ENCODE peak calls at places on chromosomes 12 and 14, in five cellular contexts. One of them, this sample, is unnamed.

GRCh38 chr14:104875811-104876210 is 10.7 kb downstream of the CEP170B start:
- DNase-seq in upper lobe of right lung: peak; percentile 61
- DNase-seq in A673: no peak
- DNase-seq in foreskin keratinocyte: no peak
- DNase-seq in MM.1S: no peak
- DNase-seq in this sample: no peak

GRCh38 chr12:121170581-121171260 is 38.0 kb downstream of the P2RX7 start:
- DNase-seq in A673: no peak
- DNase-seq in upper lobe of right lung: no peak
- DNase-seq in MM.1S: no peak
- DNase-seq in foreskin keratinocyte: peak; percentile 40
- DNase-seq in this sample: no peak

GRCh38 chr14:64388533-64389243 is 535 bp downstream of the MTHFD1 start:
- DNase-seq in upper lobe of right lung: peak; percentile 70
- DNase-seq in MM.1S: no peak
- DNase-seq in foreskin keratinocyte: peak; percentile 32
- DNase-seq in A673: peak; percentile 52
- DNase-seq in this sample: no peak

GRCh38 chr12:89920866-89921265 is 212.2 kb upstream of the ATP2B1 start:
- DNase-seq in upper lobe of right lung: no peak
- DNase-seq in foreskin keratinocyte: no peak
- DNase-seq in A673: no peak
- DNase-seq in MM.1S: no peak
- DNase-seq in this sample: no peak

GRCh38 chr14:56271988-56272387 is 153.8 kb downstream of the PELI2 start:
- DNase-seq in A673: peak; percentile 83
- DNase-seq in upper lobe of right lung: no peak
- DNase-seq in foreskin keratinocyte: peak; percentile 79
- DNase-seq in MM.1S: no peak
- DNase-seq in this sample: no peak

GRCh38 chr12:121776190-121777098 is 17.0 kb downstream of the RHOF start:
- DNase-seq in A673: peak; percentile 80
- DNase-seq in foreskin keratinocyte: no peak
- DNase-seq in upper lobe of right lung: peak; percentile 93
- DNase-seq in MM.1S: peak; percentile 65
- DNase-seq in this sample: no peak

GRCh38 chr12:49231881-49232650 is 32.8 kb upstream of the TUBA1C start:
- DNase-seq in upper lobe of right lung: no peak
- DNase-seq in MM.1S: no peak
- DNase-seq in A673: peak; percentile 28
- DNase-seq in foreskin keratinocyte: no peak
- DNase-seq in this sample: no peak

GRCh38 chr12:105933671-105934665 is 204.8 kb downstream of the NUAK1 start:
- DNase-seq in upper lobe of right lung: no peak
- DNase-seq in A673: peak; percentile 45
- DNase-seq in foreskin keratinocyte: peak; percentile 98
- DNase-seq in MM.1S: no peak
- DNase-seq in this sample: no peak

GRCh38 chr14:105059035-105059916 is 6.0 kb downstream of the GPR132 start:
- DNase-seq in foreskin keratinocyte: no peak
- DNase-seq in MM.1S: no peak
- DNase-seq in upper lobe of right lung: peak; percentile 87
- DNase-seq in A673: no peak
- DNase-seq in this sample: no peak

GRCh38 chr14:24674204-24674970 is 40.4 kb upstream of the GZMB start:
- DNase-seq in MM.1S: peak; percentile 56
- DNase-seq in foreskin keratinocyte: no peak
- DNase-seq in A673: no peak
- DNase-seq in upper lobe of right lung: no peak
- DNase-seq in this sample: no peak

GRCh38 chr14:20412422-20412821 is 879 bp downstream of the TEP1 start:
- DNase-seq in foreskin keratinocyte: no peak
- DNase-seq in A673: peak; percentile 7
- DNase-seq in MM.1S: peak; percentile 15
- DNase-seq in upper lobe of right lung: no peak
- DNase-seq in this sample: no peak

GRCh38 chr14:103129301-103130016 is 6.2 kb downstream of the TNFAIP2 start:
- DNase-seq in A673: no peak
- DNase-seq in upper lobe of right lung: no peak
- DNase-seq in foreskin keratinocyte: peak; percentile 48
- DNase-seq in MM.1S: no peak
- DNase-seq in this sample: no peak

GRCh38 chr12:51896236-51896635 is 8.3 kb downstream of the ANKRD33 start:
- DNase-seq in upper lobe of right lung: peak; percentile 28
- DNase-seq in MM.1S: no peak
- DNase-seq in A673: no peak
- DNase-seq in foreskin keratinocyte: no peak
- DNase-seq in this sample: no peak

GRCh38 chr12:49535921-49536525 is 2.8 kb upstream of the KCNH3 start:
- DNase-seq in upper lobe of right lung: no peak
- DNase-seq in MM.1S: no peak
- DNase-seq in foreskin keratinocyte: peak; percentile 44
- DNase-seq in A673: no peak
- DNase-seq in this sample: no peak

GRCh38 chr14:52960627-52961026 is 9.8 kb upstream of the FERMT2 start:
- DNase-seq in upper lobe of right lung: no peak
- DNase-seq in foreskin keratinocyte: no peak
- DNase-seq in A673: no peak
- DNase-seq in MM.1S: peak; percentile 19
- DNase-seq in this sample: no peak

GRCh38 chr14:53888535-53889386 is 67.9 kb downstream of the BMP4 start:
- DNase-seq in upper lobe of right lung: no peak
- DNase-seq in MM.1S: no peak
- DNase-seq in A673: no peak
- DNase-seq in foreskin keratinocyte: no peak
- DNase-seq in this sample: no peak

GRCh38 chr12:82019533-82019932 is 260.4 kb upstream of the PPFIA2 start:
- DNase-seq in MM.1S: peak; percentile 34
- DNase-seq in upper lobe of right lung: no peak
- DNase-seq in foreskin keratinocyte: peak; percentile 15
- DNase-seq in A673: peak; percentile 9
- DNase-seq in this sample: no peak

GRCh38 chr14:91996951-91997371 is 42.9 kb downstream of the TRIP11 start:
- DNase-seq in upper lobe of right lung: no peak
- DNase-seq in A673: peak; percentile 92
- DNase-seq in foreskin keratinocyte: peak; percentile 94
- DNase-seq in MM.1S: peak; percentile 24
- DNase-seq in this sample: peak; percentile 68

GRCh38 chr12:65725376-65725775 is 98.9 kb upstream of the HMGA2 start:
- DNase-seq in foreskin keratinocyte: peak; percentile 45
- DNase-seq in A673: no peak
- DNase-seq in upper lobe of right lung: no peak
- DNase-seq in MM.1S: no peak
- DNase-seq in this sample: no peak

GRCh38 chr14:65321370-65321875 is 91.1 kb upstream of the FUT8 start:
- DNase-seq in A673: no peak
- DNase-seq in foreskin keratinocyte: peak; percentile 54
- DNase-seq in MM.1S: no peak
- DNase-seq in upper lobe of right lung: no peak
- DNase-seq in this sample: no peak

GRCh38 chr14:97924922-97925613 is 1127.9 kb downstream of the VRK1 start:
- DNase-seq in MM.1S: no peak
- DNase-seq in A673: no peak
- DNase-seq in upper lobe of right lung: no peak
- DNase-seq in foreskin keratinocyte: no peak
- DNase-seq in this sample: no peak

GRCh38 chr14:24058951-24059475 is 7.2 kb downstream of the CARMIL3 start:
- DNase-seq in A673: no peak
- DNase-seq in MM.1S: no peak
- DNase-seq in upper lobe of right lung: peak; percentile 56
- DNase-seq in foreskin keratinocyte: no peak
- DNase-seq in this sample: no peak

GRCh38 chr14:94101748-94102147 is 8.8 kb upstream of the IFI27 start:
- DNase-seq in upper lobe of right lung: no peak
- DNase-seq in MM.1S: no peak
- DNase-seq in foreskin keratinocyte: no peak
- DNase-seq in A673: no peak
- DNase-seq in this sample: no peak

GRCh38 chr14:61121293-61121897 is 140.3 kb downstream of the SLC38A6 start:
- DNase-seq in A673: peak; percentile 31
- DNase-seq in MM.1S: no peak
- DNase-seq in foreskin keratinocyte: no peak
- DNase-seq in upper lobe of right lung: no peak
- DNase-seq in this sample: no peak

GRCh38 chr12:5407457-5407856 is 24.5 kb upstream of the NTF3 start:
- DNase-seq in MM.1S: no peak
- DNase-seq in upper lobe of right lung: no peak
- DNase-seq in A673: no peak
- DNase-seq in foreskin keratinocyte: no peak
- DNase-seq in this sample: no peak

GRCh38 chr12:19576421-19576925 is 137.2 kb downstream of the AEBP2 start:
- DNase-seq in A673: no peak
- DNase-seq in upper lobe of right lung: no peak
- DNase-seq in MM.1S: no peak
- DNase-seq in foreskin keratinocyte: no peak
- DNase-seq in this sample: no peak

GRCh38 chr12:117012189-117012805 is 86.9 kb downstream of the TESC start:
- DNase-seq in foreskin keratinocyte: peak; percentile 76
- DNase-seq in MM.1S: no peak
- DNase-seq in upper lobe of right lung: no peak
- DNase-seq in A673: no peak
- DNase-seq in this sample: no peak

GRCh38 chr14:59069455-59069854 is 119.0 kb upstream of the DAAM1 start:
- DNase-seq in foreskin keratinocyte: no peak
- DNase-seq in upper lobe of right lung: no peak
- DNase-seq in MM.1S: no peak
- DNase-seq in A673: no peak
- DNase-seq in this sample: no peak

GRCh38 chr12:131616316-131617098 is 94.4 kb upstream of the SFSWAP start:
- DNase-seq in MM.1S: no peak
- DNase-seq in upper lobe of right lung: no peak
- DNase-seq in A673: no peak
- DNase-seq in foreskin keratinocyte: no peak
- DNase-seq in this sample: no peak
- H3K27ac ChIP-seq in MM.1S: no peak overlapping the region
- H3K27ac ChIP-seq in upper lobe of right lung: no peak overlapping the region
- H3K27ac ChIP-seq in A673: no peak overlapping the region
- H3K27ac ChIP-seq in foreskin keratinocyte: no peak overlapping the region
- H3K27ac ChIP-seq in this sample: no peak overlapping the region

DNA sequence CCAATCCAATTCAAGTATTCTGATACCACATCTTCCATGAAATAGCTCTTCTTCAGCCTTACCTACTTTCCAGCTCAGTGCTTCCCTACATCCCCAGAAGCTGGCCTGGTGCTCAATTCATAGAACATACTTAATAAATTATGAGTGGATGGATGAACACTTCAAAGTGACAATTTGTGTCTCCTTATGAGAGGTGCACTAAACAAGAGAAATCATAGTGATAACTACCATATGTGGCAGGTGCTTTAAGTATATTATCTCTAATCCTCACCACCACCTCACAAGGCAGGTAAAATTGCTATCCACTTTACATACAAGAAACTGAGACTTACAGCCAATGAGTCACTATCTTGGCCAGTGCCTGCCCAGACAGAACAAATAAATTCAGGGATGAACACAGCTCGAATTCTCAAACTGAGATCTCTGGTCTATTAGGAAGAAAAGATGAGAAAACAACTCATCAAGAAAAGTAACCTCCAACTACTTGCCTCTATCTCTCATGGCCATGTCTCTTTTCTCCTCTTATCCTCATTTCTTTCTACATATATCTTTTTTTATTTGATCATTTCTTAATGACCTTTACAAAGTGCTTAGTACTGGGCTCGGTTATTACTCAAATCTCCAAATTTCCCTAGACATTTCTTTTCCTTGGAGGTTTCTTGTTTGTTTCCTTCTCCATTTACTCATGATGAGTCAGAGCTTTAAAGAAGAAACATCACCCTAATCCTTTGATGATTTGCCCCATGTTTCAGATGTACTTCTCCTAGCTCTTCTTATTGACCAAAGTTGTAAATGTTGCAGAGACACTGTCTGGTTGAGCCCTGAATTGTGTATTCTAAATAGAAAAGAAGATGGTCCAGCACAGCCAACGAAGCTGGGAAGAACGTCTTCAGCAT is 161.5 kb downstream of the RPS29 start:
- DNase-seq in MM.1S: no peak
- DNase-seq in foreskin keratinocyte: peak; percentile 31
- DNase-seq in upper lobe of right lung: no peak
- DNase-seq in A673: no peak
- DNase-seq in this sample: no peak
- H3K27ac ChIP-seq in MM.1S: no peak overlapping the region
- H3K27ac ChIP-seq in foreskin keratinocyte: no peak overlapping the region
- H3K27ac ChIP-seq in upper lobe of right lung: no peak overlapping the region
- H3K27ac ChIP-seq in A673: no peak overlapping the region
- H3K27ac ChIP-seq in this sample: no peak overlapping the region

GRCh38 chr14:68797180-68797670 is 4.4 kb upstream of the ZFP36L1 start:
- DNase-seq in foreskin keratinocyte: no peak
- DNase-seq in A673: no peak
- DNase-seq in MM.1S: no peak
- DNase-seq in upper lobe of right lung: no peak
- DNase-seq in this sample: no peak
- H3K27ac ChIP-seq in foreskin keratinocyte: no peak overlapping the region
- H3K27ac ChIP-seq in A673: no peak overlapping the region
- H3K27ac ChIP-seq in MM.1S: no peak overlapping the region
- H3K27ac ChIP-seq in upper lobe of right lung: peak overlapping the region; percentile 100
- H3K27ac ChIP-seq in this sample: no peak overlapping the region

GRCh38 chr12:54230555-54230954 is 41.8 kb upstream of the SMUG1 start:
- DNase-seq in foreskin keratinocyte: no peak
- DNase-seq in MM.1S: no peak
- DNase-seq in upper lobe of right lung: no peak
- DNase-seq in A673: no peak
- DNase-seq in this sample: no peak
- H3K27ac ChIP-seq in foreskin keratinocyte: peak overlapping the region; percentile 28
- H3K27ac ChIP-seq in MM.1S: no peak overlapping the region
- H3K27ac ChIP-seq in upper lobe of right lung: no peak overlapping the region
- H3K27ac ChIP-seq in A673: no peak overlapping the region
- H3K27ac ChIP-seq in this sample: peak overlapping the region; percentile 75

DNA sequence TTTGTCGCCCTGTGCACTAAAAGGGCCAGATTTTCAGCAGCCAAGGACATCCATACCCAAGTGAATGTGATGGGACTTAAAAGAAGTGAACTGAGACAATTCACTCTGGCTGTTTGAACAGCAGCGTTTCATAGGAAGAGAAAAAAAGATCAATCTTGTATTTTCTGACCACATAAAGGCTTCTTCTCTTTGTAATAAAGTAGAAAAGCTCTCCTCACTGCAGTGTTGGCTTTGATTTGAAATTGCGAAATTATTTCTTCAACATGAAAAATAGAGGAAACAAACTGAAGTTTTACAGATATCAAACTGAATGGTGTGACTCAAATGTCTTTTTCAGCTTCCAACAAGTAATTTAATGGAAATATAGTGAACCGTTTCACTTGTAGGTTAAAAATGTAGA is 11.3 kb upstream of the KCNMB4 start:
- DNase-seq in MM.1S: no peak
- DNase-seq in A673: no peak
- DNase-seq in upper lobe of right lung: no peak
- DNase-seq in foreskin keratinocyte: no peak
- DNase-seq in this sample: no peak
- H3K27ac ChIP-seq in MM.1S: no peak overlapping the region
- H3K27ac ChIP-seq in A673: no peak overlapping the region
- H3K27ac ChIP-seq in upper lobe of right lung: no peak overlapping the region
- H3K27ac ChIP-seq in foreskin keratinocyte: no peak overlapping the region
- H3K27ac ChIP-seq in this sample: no peak overlapping the region

GRCh38 chr12:86712425-86712843 is 456.2 kb upstream of the MGAT4C start:
- DNase-seq in A673: peak; percentile 66
- DNase-seq in MM.1S: no peak
- DNase-seq in upper lobe of right lung: no peak
- DNase-seq in foreskin keratinocyte: peak; percentile 98
- DNase-seq in this sample: no peak
- H3K27ac ChIP-seq in A673: no peak overlapping the region
- H3K27ac ChIP-seq in MM.1S: no peak overlapping the region
- H3K27ac ChIP-seq in upper lobe of right lung: no peak overlapping the region
- H3K27ac ChIP-seq in foreskin keratinocyte: peak overlapping the region; percentile 80
- H3K27ac ChIP-seq in this sample: no peak overlapping the region

This sample was measured in SK-N-MC.